ENCODE peak calls at places on chromosomes 11 and 22, in four cellular contexts. Q is SK-N-DZ, U is astrocyte of the spinal cord, K is LoVo. Z is an unnamed sample.

GRCh38 chr22:49435596-49435995 is 392.1 kb downstream of the BRD1 start:
- DNase-seq in Q (no peak), U (no peak), K (no peak), Z (no peak)

GRCh38 chr11:121672630-121673487 is 220.1 kb upstream of the SORL1-AS1 start:
- DNase-seq in Q (peak; percentile 62), U (no peak), K (no peak), Z (no peak)

GRCh38 chr22:37383342-37383741 is 43.9 kb downstream of the ELFN2 start:
- DNase-seq in Q (peak; percentile 11), U (no peak), K (no peak), Z (no peak)

GRCh38 chr11:79081441-79082124 is 359.2 kb downstream of the TENM4 start:
- DNase-seq in Q (no peak), U (peak; percentile 62), K (no peak), Z (no peak)

GRCh38 chr11:43497144-43497543 is 138.4 kb downstream of the TTC17 start:
- DNase-seq in Q (no peak), U (no peak), K (no peak), Z (no peak)

GRCh38 chr11:126597041-126597440 is 241.6 kb downstream of the ST3GAL4 start:
- DNase-seq in Q (no peak), U (no peak), K (no peak), Z (no peak)

GRCh38 chr11:72080326-72081183 is at the start of the genes LRRC51 and NUMA1:
- DNase-seq in Q (peak; percentile 100), U (peak; percentile 100), K (peak; percentile 100), Z (peak; percentile 100)

GRCh38 chr22:36773935-36774334 is 2.0 kb downstream of the IFT27 start:
- DNase-seq in Q (no peak), U (peak; percentile 19), K (peak; percentile 8), Z (no peak)